ENCODE peak calls at places on chromosomes 13 and 19, in four cellular contexts. V, M, Q and C are unnamed samples.

GRCh38 chr19:49058592-49058991 is 1.0 kb upstream of the CGB7 start:
- DNase-seq in Q (no peak), V (peak), M (no peak), C (peak)

GRCh38 chr13:27770809-27771208 is 21.5 kb upstream of the GSX1 start:
- DNase-seq in M (peak), V (peak), Q (peak), C (peak)

GRCh38 chr19:48181505-48181904 is 11.0 kb downstream of the ZSWIM9 start:
- DNase-seq in Q (no peak), V (no peak), M (no peak), C (no peak)

GRCh38 chr19:1307320-1307719 is 21.6 kb downstream of the EFNA2 start:
- DNase-seq in V (no peak), Q (no peak), M (no peak), C (no peak)

GRCh38 chr13:30870049-30870884 is 35.8 kb upstream of the MEDAG start:
- DNase-seq in V (peak), Q (peak), M (peak), C (peak)

GRCh38 chr13:111893607-111894443 is 173.1 kb upstream of the SOX1 start:
- DNase-seq in M (no peak), Q (no peak), V (no peak), C (no peak)

GRCh38 chr19:40743926-40744325 is 6.4 kb downstream of the ACTMAP start:
- DNase-seq in V (no peak), Q (no peak), M (no peak), C (no peak)

GRCh38 chr13:113374511-113375175 is 10.7 kb upstream of the GRTP1 start:
- DNase-seq in V (no peak), M (no peak), Q (no peak), C (no peak)

GRCh38 chr13:106569233-106570095 is 1.5 kb upstream of the ARGLU1 start:
- DNase-seq in V (no peak), M (peak), Q (peak), C (no peak)

GRCh38 chr19:12721656-12722565 is 1.8 kb downstream of the TNPO2 start:
- DNase-seq in M (peak), V (peak), Q (peak), C (peak)

GRCh38 chr19:58406818-58407657 is 1.4 kb upstream of the ZNF584 start:
- DNase-seq in M (peak), Q (no peak), V (peak), C (peak)

DNA sequence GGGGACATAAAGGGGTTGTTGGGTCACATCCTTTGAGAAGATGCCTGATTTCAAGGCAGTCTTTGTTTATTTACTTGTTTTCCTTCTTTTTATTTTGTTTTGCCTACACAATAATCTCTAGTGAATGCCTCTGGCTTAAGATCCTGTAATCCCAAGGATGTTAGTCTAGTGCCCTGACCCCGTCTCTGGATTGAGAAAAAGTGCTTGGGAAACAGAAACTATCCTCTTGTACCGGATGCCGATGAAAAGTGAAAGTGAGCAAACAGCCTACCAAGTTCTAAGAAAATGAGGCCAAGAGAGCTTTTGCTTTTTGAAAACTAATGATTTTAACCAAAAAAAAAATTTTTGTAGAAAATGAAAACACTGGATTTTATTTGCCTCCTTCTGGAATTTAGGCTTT is 42.1 kb upstream of the C1QTNF9 start:
- DNase-seq in M (no peak), V (no peak), Q (no peak), C (peak)
- H3K4me3 ChIP-seq in M (no peak), V (no peak), Q (no peak), C (peak)

DNA sequence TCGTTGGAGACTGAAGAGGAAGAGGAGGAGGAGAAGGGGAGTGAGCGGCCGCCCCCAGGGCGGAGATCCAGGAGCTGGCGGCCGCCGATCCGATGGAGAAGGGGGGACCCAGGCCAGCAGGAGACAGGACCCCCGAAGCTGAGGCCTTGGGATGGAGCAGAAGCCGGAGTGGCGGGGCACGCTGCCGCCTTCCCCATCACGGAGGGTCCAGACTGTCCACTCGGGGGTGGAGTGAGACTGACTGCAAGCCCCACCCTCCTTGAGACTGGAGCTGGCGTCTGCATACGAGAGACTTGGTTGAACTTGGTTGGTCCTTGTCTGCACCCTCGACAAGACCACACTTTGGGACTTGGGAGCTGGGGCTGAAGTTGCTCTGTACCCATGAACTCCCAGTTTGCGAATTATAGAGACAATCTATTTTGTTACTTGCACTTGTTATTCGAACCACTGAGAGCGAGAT is 1.8 kb downstream of the GADD45B start:
- DNase-seq in M (peak), V (peak), Q (peak), C (peak)
- TF ChIP-seq EZH2phosphoT487 in M (no peak), V (no peak), Q (no peak), C (no peak)

GRCh38 chr19:42113641-42114348 is 18.5 kb downstream of the POU2F2 start:
- DNase-seq in M (peak), V (peak), Q (peak), C (peak)
- H3K4me3 ChIP-seq in M (no peak), V (peak), Q (no peak), C (peak)

GRCh38 chr19:6777434-6777833 is 4.9 kb downstream of the VAV1 start:
- DNase-seq in M (no peak), V (no peak), Q (no peak), C (no peak)
- TF ChIP-seq EZH2phosphoT487 in M (no peak), V (no peak), Q (no peak), C (no peak)

GRCh38 chr19:17753976-17754375 is 2.7 kb downstream of the FCHO1 start:
- DNase-seq in Q (no peak), V (peak), M (no peak), C (no peak)

GRCh38 chr19:17751103-17751911 is at the start of gene FCHO1:
- DNase-seq in Q (no peak), V (peak), M (no peak), C (no peak)

GRCh38 chr19:17752865-17753639 is 1.8 kb downstream of the FCHO1 start:
- DNase-seq in M (no peak), V (peak), Q (no peak), C (no peak)

GRCh38 chr19:17749912-17750317 is 1.4 kb upstream of the FCHO1 start:
- DNase-seq in V (peak), M (no peak), Q (no peak), C (peak)

GRCh38 chr19:17751912-17752273 is 616 bp downstream of the FCHO1 start:
- DNase-seq in Q (no peak), M (no peak), V (no peak), C (no peak)
- H3K4me3 ChIP-seq in Q (no peak), M (no peak), V (peak), C (no peak)

DNA sequence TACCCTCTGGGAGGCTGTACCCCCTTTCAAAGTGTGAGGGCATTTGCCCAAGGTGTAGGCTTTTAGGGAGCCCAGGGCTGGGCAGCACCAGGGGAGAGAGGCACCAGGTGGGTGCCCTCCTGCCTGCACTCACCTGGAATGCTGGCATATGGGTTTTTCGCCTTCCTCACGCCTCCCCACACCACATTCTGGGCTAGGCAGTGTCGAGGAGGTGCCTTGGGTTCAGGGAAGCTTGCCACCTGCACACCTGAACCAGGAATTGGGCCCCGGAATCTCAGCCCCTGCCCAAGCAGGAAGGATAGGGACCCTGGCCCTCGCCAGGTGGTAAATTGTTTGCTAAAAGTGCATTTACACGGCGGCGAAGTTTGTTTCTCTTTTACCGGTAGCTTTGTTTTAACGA is 5.1 kb upstream of the TSHZ3 start:
- DNase-seq in Q (no peak), V (no peak), M (no peak), C (no peak)
- TF ChIP-seq EZH2phosphoT487 in Q (no peak), V (no peak), M (no peak), C (no peak)

DNA sequence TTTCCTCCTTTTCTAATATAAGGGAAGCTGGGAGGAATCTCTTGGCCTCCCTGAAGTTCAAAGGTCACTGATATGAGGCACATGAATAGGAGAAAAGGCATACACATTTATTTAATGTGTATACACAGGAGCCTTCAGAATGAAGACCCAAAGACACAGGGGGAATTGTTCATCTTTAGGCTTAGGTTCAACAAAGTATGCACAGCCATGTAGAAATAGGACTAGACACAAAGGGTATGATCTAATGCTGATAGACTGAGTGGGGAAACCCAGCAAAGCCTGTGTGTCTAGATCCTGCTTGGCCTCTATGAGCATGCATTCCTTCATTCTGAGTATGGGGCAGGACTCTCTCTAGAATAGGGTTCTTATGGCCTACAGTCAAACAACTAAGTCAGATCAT is 177.1 kb upstream of the RFC3 start:
- DNase-seq in Q (no peak), M (no peak), V (no peak), C (peak)
- H3K4me3 ChIP-seq in Q (no peak), M (no peak), V (no peak), C (no peak)